ENCODE peak calls at places on chromosome 22, in ten cellular contexts. Y, B, W, N, T, O, J, R, E and I are unnamed samples.

GRCh38 chr22:39319284-39320170 is at the start of gene RPL3:
- DNase-seq in Y (peak), B (peak), W (peak), N (peak), T (peak), O (peak), J (peak), R (peak), E (peak), I (peak)

GRCh38 chr22:48050836-48051235 is 1288.4 kb downstream of the TBC1D22A start:
- DNase-seq in Y (no peak), B (no peak), W (no peak), N (no peak), T (no peak), O (no peak), J (no peak), R (no peak), E (no peak), I (no peak)

GRCh38 chr22:17802822-17803221 is 28.6 kb upstream of the BID start:
- DNase-seq in Y (no peak), B (no peak), W (no peak), N (no peak), T (peak), O (no peak), J (no peak), R (no peak), E (no peak), I (no peak)

GRCh38 chr22:19943665-19944026 is 2.0 kb upstream of the TXNRD2 start:
- DNase-seq in Y (no peak), B (peak), W (no peak), N (peak), T (peak), O (no peak), J (no peak), R (no peak), E (peak), I (peak)

GRCh38 chr22:36756031-36756430 is 19.9 kb downstream of the IFT27 start:
- DNase-seq in Y (no peak), B (no peak), W (no peak), N (no peak), T (no peak), O (no peak), J (no peak), R (no peak), E (no peak), I (no peak)

GRCh38 chr22:36467042-36467810 is 14.2 kb downstream of the TXN2 start:
- DNase-seq in Y (no peak), B (no peak), W (no peak), N (no peak), T (peak), O (no peak), J (no peak), R (no peak), E (peak), I (peak)

GRCh38 chr22:38756631-38757463 is 1.0 kb upstream of the SUN2 start:
- DNase-seq in Y (no peak), B (no peak), W (no peak), N (peak), T (peak), O (no peak), J (peak), R (no peak), E (no peak), I (no peak)

GRCh38 chr22:22911327-22912134 is 23.9 kb downstream of the IGLL5 start:
- DNase-seq in Y (no peak), B (no peak), W (no peak), N (no peak), T (no peak), O (no peak), J (no peak), R (no peak), E (no peak), I (no peak)

GRCh38 chr22:50548046-50548912 is 2.6 kb downstream of the KLHDC7B start:
- DNase-seq in Y (no peak), B (no peak), W (peak), N (no peak), T (peak), O (no peak), J (no peak), R (no peak), E (peak), I (no peak)

GRCh38 chr22:22166941-22167713 is 77.5 kb upstream of the VPREB1 start:
- DNase-seq in Y (no peak), B (no peak), W (no peak), N (no peak), T (no peak), O (no peak), J (no peak), R (no peak), E (no peak), I (no peak)

GRCh38 chr22:41557401-41558240 is 3.2 kb upstream of the CSDC2 start:
- DNase-seq in Y (no peak), B (no peak), W (no peak), N (no peak), T (peak), O (no peak), J (peak), R (no peak), E (peak), I (peak)